ENCODE peak calls at places on chromosomes 7 and 10, in four cellular contexts. X, U, B and S are unnamed samples.

GRCh38 chr7:24833548-24833947 is 76.3 kb upstream of the GSDME start:
- DNase-seq in X (no peak), U (no peak), B (no peak), S (no peak)

GRCh38 chr7:27361522-27361921 is 118.9 kb downstream of the EVX1 start:
- DNase-seq in X (no peak), U (peak; percentile 57), B (no peak), S (no peak)

GRCh38 chr7:366171-366916 is 76.4 kb downstream of the FOXL3 start:
- DNase-seq in X (no peak), U (no peak), B (no peak), S (no peak)

GRCh38 chr7:105723582-105723981 is 142.3 kb upstream of the EFCAB10 start:
- DNase-seq in X (no peak), U (no peak), B (no peak), S (no peak)

GRCh38 chr10:102540023-102540422 is 36.3 kb downstream of the SUFU start:
- DNase-seq in X (no peak), U (no peak), B (no peak), S (no peak)

GRCh38 chr7:94367940-94368339 is 26.8 kb upstream of the COL1A2 start:
- DNase-seq in X (no peak), U (no peak), B (no peak), S (no peak)

GRCh38 chr10:31030800-31031199 is 865 bp downstream of the ZNF438 start:
- DNase-seq in X (no peak), U (no peak), B (no peak), S (no peak)

GRCh38 chr10:124547651-124548168 is 86.1 kb downstream of the LHPP start:
- DNase-seq in X (peak; percentile 9), U (no peak), B (no peak), S (no peak)

GRCh38 chr7:91957823-91958222 is 17.2 kb downstream of the AKAP9 start:
- DNase-seq in X (no peak), U (no peak), B (no peak), S (no peak)

GRCh38 chr7:1558181-1558811 is 2.3 kb upstream of the TMEM184A start:
- DNase-seq in X (peak; percentile 72), U (no peak), B (no peak), S (no peak)

GRCh38 chr7:105439174-105439893 is 50.6 kb upstream of the SRPK2 start:
- DNase-seq in X (no peak), U (peak; percentile 44), B (peak; percentile 30), S (no peak)

GRCh38 chr7:117612637-117613036 is 132.8 kb downstream of the CFTR start:
- DNase-seq in X (no peak), U (no peak), B (no peak), S (no peak)

GRCh38 chr7:138663741-138664710 is 37.1 kb downstream of the SVOPL start:
- DNase-seq in X (no peak), U (peak; percentile 26), B (no peak), S (no peak)

GRCh38 chr10:104445359-104445758 is 91.7 kb downstream of the CFAP58 start:
- DNase-seq in X (no peak), U (no peak), B (no peak), S (no peak)

GRCh38 chr10:49679480-49679893 is at the start of gene C10orf53:
- DNase-seq in X (peak; percentile 29), U (peak; percentile 43), B (no peak), S (peak; percentile 57)

GRCh38 chr7:149866817-149867447 is 6.8 kb upstream of the ATP6V0E2 start:
- DNase-seq in X (peak; percentile 52), U (no peak), B (no peak), S (no peak)

GRCh38 chr7:11931306-11931705 is 99.3 kb upstream of the THSD7A start:
- DNase-seq in X (no peak), U (no peak), B (no peak), S (no peak)

GRCh38 chr7:121798896-121799295 is 74.1 kb upstream of the PTPRZ1 start:
- DNase-seq in X (no peak), U (no peak), B (no peak), S (no peak)

GRCh38 chr10:103548006-103548405 is 54.5 kb downstream of the NEURL1 start:
- DNase-seq in X (no peak), U (no peak), B (no peak), S (no peak)

GRCh38 chr7:2373124-2373556 is 18.5 kb downstream of the EIF3B start:
- DNase-seq in X (no peak), U (no peak), B (no peak), S (no peak)

GRCh38 chr7:80475383-80475782 is 36.5 kb downstream of the GNAT3 start:
- DNase-seq in X (no peak), U (no peak), B (no peak), S (no peak)

GRCh38 chr7:69893915-69894314 is 295.6 kb downstream of the AUTS2 start:
- DNase-seq in X (no peak), U (no peak), B (no peak), S (no peak)

GRCh38 chr7:120033114-120033513 is 239.9 kb upstream of the KCND2 start:
- DNase-seq in X (no peak), U (no peak), B (no peak), S (peak; percentile 19)

GRCh38 chr10:17062009-17062408 is 67.6 kb downstream of the CUBN start:
- DNase-seq in X (no peak), U (no peak), B (no peak), S (no peak)

GRCh38 chr10:22453948-22454347 is 108.7 kb downstream of the SPAG6 start:
- DNase-seq in X (no peak), U (no peak), B (no peak), S (no peak)

GRCh38 chr10:18959369-18959768 is 89.2 kb upstream of the MALRD1 start:
- DNase-seq in X (no peak), U (no peak), B (no peak), S (no peak)

GRCh38 chr7:71824356-71824755 is 587.8 kb downstream of the CALN1 start:
- DNase-seq in X (no peak), U (no peak), B (no peak), S (no peak)

GRCh38 chr10:20726381-20726780 is 170.7 kb downstream of the NEBL start:
- DNase-seq in X (no peak), U (no peak), B (no peak), S (no peak)

GRCh38 chr10:22185586-22185985 is 32.2 kb downstream of the EBLN1 start:
- DNase-seq in X (no peak), U (no peak), B (no peak), S (no peak)

GRCh38 chr10:75956624-75957023 is 525.2 kb downstream of the LRMDA start:
- DNase-seq in X (no peak), U (no peak), B (no peak), S (no peak)

GRCh38 chr7:57403601-57404342 is 46.2 kb upstream of the ZNF716 start:
- DNase-seq in X (peak; percentile 80), U (no peak), B (no peak), S (no peak)

GRCh38 chr10:13526952-13527863 is 1.6 kb downstream of the BEND7 start:
- DNase-seq in X (no peak), U (no peak), B (no peak), S (no peak)

GRCh38 chr10:31146496-31147219 is 115.0 kb upstream of the ZNF438 start:
- DNase-seq in X (peak; percentile 60), U (no peak), B (no peak), S (peak; percentile 50)

GRCh38 chr7:73701357-73701995 is 18.0 kb downstream of the STX1A start:
- DNase-seq in X (no peak), U (peak; percentile 74), B (no peak), S (no peak)

DNA sequence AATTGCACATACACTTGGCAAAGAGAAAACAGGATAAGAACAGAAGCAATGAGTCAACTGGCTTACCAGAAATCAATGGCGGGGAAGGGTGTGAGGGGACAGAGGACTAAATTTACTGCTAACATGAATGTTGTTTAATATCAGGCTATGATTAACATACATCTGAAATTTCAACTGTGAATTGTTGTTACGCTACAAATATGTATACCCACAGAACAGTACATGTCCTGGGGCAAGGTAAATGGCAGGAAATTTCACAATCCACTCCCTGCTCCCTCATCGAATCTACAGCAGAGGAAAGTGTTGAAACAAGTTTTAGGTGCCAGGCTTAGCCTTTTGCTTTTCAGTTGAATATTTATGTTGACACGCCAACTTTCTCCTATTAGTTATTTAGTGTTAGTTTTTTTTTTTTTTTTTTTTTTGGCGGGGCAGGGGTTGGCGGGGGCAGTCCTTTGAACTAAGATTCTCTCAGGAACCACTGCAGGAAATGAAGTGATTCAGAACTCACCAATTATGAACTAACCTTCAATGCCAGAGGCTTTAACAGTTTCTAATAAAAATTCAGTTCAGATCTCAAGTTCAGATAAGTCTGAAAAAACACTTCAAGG is 99.0 kb downstream of the UBE2H start:
- DNase-seq in X (no peak), U (no peak), B (no peak), S (no peak)
- H3K4me1 ChIP-seq in X (peaks cover 75% of the 10 kb centered on the region), U (no peaks in the 10 kb centered on the region), B (peaks cover 2% of the 10 kb centered on the region), S (peaks cover 57% of the 10 kb centered on the region)

GRCh38 chr7:158390460-158390859 is 197.2 kb downstream of the PTPRN2 start:
- DNase-seq in X (no peak), U (no peak), B (no peak), S (no peak)

GRCh38 chr7:158391141-158391540 is 196.5 kb downstream of the PTPRN2 start:
- DNase-seq in X (no peak), U (no peak), B (no peak), S (no peak)

GRCh38 chr7:158393926-158394625 is 193.5 kb downstream of the PTPRN2 start:
- DNase-seq in X (no peak), U (no peak), B (no peak), S (no peak)

GRCh38 chr7:158391541-158391940 is 196.1 kb downstream of the PTPRN2 start:
- DNase-seq in X (no peak), U (no peak), B (no peak), S (no peak)

DNA sequence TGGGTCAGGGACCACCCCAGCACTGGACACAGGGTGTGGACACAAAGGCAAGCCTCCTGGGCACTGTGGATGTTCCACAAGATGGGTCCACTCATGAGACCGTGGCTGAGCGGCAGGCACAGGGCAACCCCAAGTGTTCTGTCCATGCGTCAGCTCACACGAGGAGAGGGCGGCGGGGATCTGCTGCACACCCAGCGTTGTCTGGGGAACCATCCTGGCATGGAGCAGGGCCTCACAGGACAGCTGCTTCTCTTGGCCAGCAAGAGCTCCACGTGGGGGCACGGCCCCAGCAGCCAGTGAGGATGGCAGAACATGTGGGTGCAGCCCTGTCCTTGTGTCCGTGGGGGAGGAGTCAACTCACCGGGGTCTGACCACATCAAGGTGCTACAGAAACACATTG is 195.4 kb downstream of the PTPRN2 start:
- DNase-seq in X (no peak), U (no peak), B (no peak), S (no peak)
- H3K9me3 ChIP-seq in X (no peaks in the 10 kb centered on the region), U (no peaks in the 10 kb centered on the region), B (no peaks in the 10 kb centered on the region), S (no peaks in the 10 kb centered on the region)

DNA sequence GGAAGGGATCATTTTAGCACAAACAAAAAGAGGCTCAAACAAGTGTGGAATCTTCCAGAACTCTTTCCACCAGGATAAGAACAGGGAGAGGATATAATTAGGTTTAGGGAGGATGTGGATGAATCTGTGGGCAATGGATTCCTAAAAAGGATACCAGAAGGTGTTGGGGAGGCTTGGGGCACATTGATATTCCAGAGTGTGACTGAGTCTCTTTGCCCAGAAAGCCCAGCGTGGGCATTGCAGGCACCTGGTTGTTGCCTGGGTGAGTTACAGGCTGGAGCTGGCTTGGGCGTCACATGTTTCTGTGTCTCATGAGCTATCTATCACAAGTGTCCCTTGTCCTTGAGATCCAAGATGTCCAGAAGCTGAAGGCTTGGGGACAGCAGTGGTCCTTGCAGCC is 3.3 kb downstream of the COL26A1 start:
- DNase-seq in X (no peak), U (no peak), B (no peak), S (no peak)
- H3K4me1 ChIP-seq in X (peaks cover 16% of the 10 kb centered on the region), U (no peaks in the 10 kb centered on the region), B (peaks cover 4% of the 10 kb centered on the region), S (peaks cover 21% of the 10 kb centered on the region)

GRCh38 chr7:13878154-13878553 is 111.3 kb downstream of the ETV1 start:
- DNase-seq in X (no peak), U (no peak), B (no peak), S (no peak)
- H3K9me3 ChIP-seq in X (no peaks in the 10 kb centered on the region), U (no peaks in the 10 kb centered on the region), B (no peaks in the 10 kb centered on the region), S (no peaks in the 10 kb centered on the region)